ENCODE peak calls at places on chromosomes 5 and 9, in seven cellular contexts. P, K, I, Y, N, D and U are unnamed samples.

GRCh38 chr9:114098021-114098659 is 952 bp downstream of the KIF12 start:
- DNase-seq in D (peak), K (no peak), P (no peak), N (no peak), I (no peak), Y (peak), U (peak)

GRCh38 chr5:151805414-151806225 is 33.9 kb downstream of the G3BP1 start:
- DNase-seq in N (no peak), P (no peak), K (no peak), Y (no peak), I (no peak), D (no peak), U (no peak)

GRCh38 chr5:94254214-94254613 is 364.2 kb downstream of the KIAA0825 start:
- DNase-seq in N (no peak), I (no peak), Y (no peak), D (no peak), K (no peak), P (no peak), U (peak)

GRCh38 chr9:137694962-137695875 is 76.4 kb downstream of the EHMT1 start:
- DNase-seq in Y (peak), N (no peak), I (no peak), K (no peak), P (no peak), D (no peak), U (peak)

GRCh38 chr5:61678966-61679365 is 346.9 kb downstream of the ZSWIM6 start:
- DNase-seq in Y (no peak), I (no peak), D (no peak), K (no peak), P (no peak), N (no peak), U (peak)

GRCh38 chr5:78518365-78519197 is 130.0 kb downstream of the LHFPL2 start:
- DNase-seq in D (no peak), N (peak), K (peak), P (peak), Y (peak), I (no peak), U (peak)

GRCh38 chr5:94788527-94788926 is 170.1 kb downstream of the SLF1 start:
- DNase-seq in I (no peak), D (no peak), P (no peak), Y (no peak), K (no peak), N (no peak), U (no peak)

GRCh38 chr5:3277590-3278196 is 317.9 kb upstream of the IRX1 start:
- DNase-seq in I (no peak), N (no peak), K (no peak), P (no peak), D (peak), Y (no peak), U (no peak)

GRCh38 chr9:15977438-15977837 is 424.6 kb downstream of the CCDC171 start:
- DNase-seq in K (no peak), I (no peak), N (no peak), Y (no peak), D (no peak), P (no peak), U (no peak)

GRCh38 chr9:130137870-130138653 is 34.1 kb upstream of the NCS1 start:
- DNase-seq in Y (no peak), D (no peak), P (peak), K (no peak), N (peak), I (no peak), U (peak)

GRCh38 chr5:125486634-125487033 is 740.2 kb upstream of the ZNF608 start:
- DNase-seq in K (no peak), Y (no peak), I (no peak), P (peak), D (no peak), N (peak), U (no peak)

GRCh38 chr5:149581931-149582768 is 852 bp downstream of the ARHGEF37 start:
- DNase-seq in P (no peak), D (no peak), N (no peak), K (peak), I (no peak), Y (peak), U (peak)

GRCh38 chr5:68315679-68316271 is 100.2 kb downstream of the PIK3R1 start:
- DNase-seq in D (peak), P (no peak), K (no peak), I (no peak), N (no peak), Y (no peak), U (no peak)

GRCh38 chr9:69746859-69747560 is 12.8 kb downstream of the PTAR1 start:
- DNase-seq in D (no peak), P (no peak), I (no peak), Y (no peak), N (no peak), K (no peak), U (no peak)

GRCh38 chr5:159928122-159928960 is 12.1 kb downstream of the ADRA1B start:
- DNase-seq in N (peak), Y (no peak), P (peak), K (peak), I (no peak), D (no peak), U (peak)